ENCODE peak calls at places on chromosome 7, in six cellular contexts. M is sciatic nerve; I is anterior cingulate cortex; D is activated CD4-positive, alpha-beta T cell treated with anti-CD3 and anti-CD28 coated beads, Interleukin-2, amount 50 U/mL, for 4 hours; U is HCT116; H is amniotic stem cell. W is an unnamed sample.

GRCh38 chr7:105304040-105304895 is 84.5 kb downstream of the SRPK2 start:
- DNase-seq in U (peak; percentile 56), M (no peak), H (peak; percentile 0), D (no peak), I (no peak), W (no peak)

GRCh38 chr7:12456506-12456905 is 52.8 kb upstream of the VWDE start:
- DNase-seq in U (no peak), M (no peak), D (no peak), I (no peak), H (no peak), W (no peak)

GRCh38 chr7:155729847-155730246 is 82.4 kb downstream of the SHH start:
- DNase-seq in H (no peak), U (no peak), D (no peak), M (no peak), I (no peak), W (no peak)

GRCh38 chr7:150947761-150948680 is 30.1 kb downstream of the KCNH2 start:
- DNase-seq in M (peak; percentile 46), U (no peak), D (no peak), I (no peak), H (no peak), W (no peak)

GRCh38 chr7:150451097-150451793 is 815 bp downstream of the GIMAP8 start:
- DNase-seq in D (peak; percentile 54), U (no peak), H (no peak), M (no peak), I (peak; percentile 12), W (peak; percentile 41)

GRCh38 chr7:21653623-21654022 is 110.8 kb downstream of the DNAH11 start:
- DNase-seq in I (no peak), M (no peak), H (no peak), D (no peak), U (no peak), W (no peak)

GRCh38 chr7:117588352-117588794 is 108.5 kb downstream of the CFTR start:
- DNase-seq in D (no peak), H (no peak), U (no peak), I (no peak), M (no peak), W (no peak)

GRCh38 chr7:157506268-157506667 is 169.5 kb downstream of the DNAJB6 start:
- DNase-seq in D (no peak), H (no peak), I (no peak), M (no peak), U (no peak), W (no peak)

GRCh38 chr7:123580406-123581161 is 21.0 kb upstream of the ASB15 start:
- DNase-seq in U (peak; percentile 35), I (peak; percentile 1), H (peak; percentile 28), D (no peak), M (no peak), W (no peak)

GRCh38 chr7:92177362-92177761 is 1.6 kb downstream of the LRRD1 start:
- DNase-seq in I (no peak), U (no peak), H (no peak), D (no peak), M (no peak), W (no peak)

GRCh38 chr7:44073664-44074348 is 8.4 kb upstream of the PGAM2 start:
- DNase-seq in M (peak; percentile 83), H (no peak), D (no peak), I (peak; percentile 77), U (no peak), W (no peak)

GRCh38 chr7:45584261-45585210 is 10.4 kb downstream of the ADCY1 start:
- DNase-seq in H (no peak), M (peak; percentile 45), D (no peak), U (no peak), I (peak; percentile 27), W (no peak)

GRCh38 chr7:27117687-27118491 is 12.7 kb downstream of the HOXA4 start:
- DNase-seq in H (no peak), M (no peak), D (no peak), U (no peak), I (no peak), W (no peak)

GRCh38 chr7:53431901-53432300 is 396.5 kb downstream of the POM121L12 start:
- DNase-seq in M (no peak), D (no peak), H (no peak), U (no peak), I (no peak), W (no peak)

GRCh38 chr7:88361357-88361756 is 54.7 kb upstream of the STEAP4 start:
- DNase-seq in D (no peak), I (no peak), H (no peak), M (no peak), U (no peak), W (no peak)